ENCODE peak calls at places on chromosomes 16 and 17, in eight cellular contexts. V is neural crest cell; I is HS-5; D is stimulated activated CD4-positive, alpha-beta T cell treated with anti-CD3 and anti-CD28 coated beads, Interleukin-1b, Interleukin-23, amount 100 ng/mL, for 24 hours; X is C1 segment of cervical spinal cord; A is SW480; H is posterior cingulate gyrus; M is T-helper 1 cell. N is an unnamed sample.
A peak's percentile ranks its signal among the peaks of the same experiment; 100 is the strongest.

GRCh38 chr17:8680402-8680801 is 49.9 kb upstream of the MYH10 start:
- DNase-seq in V (no peak), I (no peak), D (no peak), X (no peak), A (no peak), H (no peak), M (no peak), N (no peak)

GRCh38 chr17:67993998-67994361 is 2.3 kb downstream of the C17orf58 start:
- DNase-seq in V (no peak), I (no peak), D (no peak), X (peak; percentile 73), A (peak; percentile 44), H (no peak), M (no peak), N (no peak)

GRCh38 chr17:46179375-46179999 is 13.7 kb downstream of the KANSL1 start:
- DNase-seq in V (no peak), I (no peak), D (no peak), X (no peak), A (no peak), H (no peak), M (no peak), N (no peak)

GRCh38 chr16:2902337-2903130 is 9.2 kb upstream of the FLYWCH1 start:
- DNase-seq in V (no peak), I (no peak), D (no peak), X (no peak), A (no peak), H (no peak), M (no peak), N (no peak)

GRCh38 chr16:70725024-70725911 is 39.4 kb upstream of the MTSS2 start:
- DNase-seq in V (peak; percentile 10), I (no peak), D (no peak), X (no peak), A (no peak), H (no peak), M (no peak), N (no peak)

GRCh38 chr17:4326608-4327007 is 39.9 kb downstream of the UBE2G1 start:
- DNase-seq in V (no peak), I (no peak), D (no peak), X (no peak), A (no peak), H (no peak), M (no peak), N (no peak)

GRCh38 chr17:10217916-10218315 is 19.5 kb upstream of the GAS7 start:
- DNase-seq in V (no peak), I (no peak), D (no peak), X (no peak), A (no peak), H (no peak), M (no peak), N (no peak)

GRCh38 chr17:75146597-75146996 is 7.7 kb downstream of the JPT1 start:
- DNase-seq in V (no peak), I (no peak), D (no peak), X (no peak), A (no peak), H (no peak), M (no peak), N (no peak)

GRCh38 chr16:3115011-3115410 is 2.6 kb downstream of the ZNF205 start:
- DNase-seq in V (no peak), I (no peak), D (no peak), X (no peak), A (no peak), H (no peak), M (no peak), N (no peak)

GRCh38 chr16:89616576-89617437 is 3.4 kb downstream of the DPEP1 start:
- DNase-seq in V (no peak), I (no peak), D (no peak), X (no peak), A (no peak), H (no peak), M (no peak), N (no peak)

GRCh38 chr16:79997257-79997656 is 396.7 kb upstream of the MAF start:
- DNase-seq in V (peak; percentile 16), I (no peak), D (no peak), X (no peak), A (no peak), H (no peak), M (no peak), N (no peak)